ENCODE peak calls at places on chromosomes 6 and 20, in six cellular contexts. W is left lung; I is NCI-H1092; O is stimulated activated CD8-positive, alpha-beta memory T cell treated with anti-CD3 and anti-CD28 coated beads, Interleukin-12 subunit alpha, Interleukin-12 subunit beta, amount 100 ng/mL, for 4 hours; V is epithelial cell of esophagus; A is colonic mucosa. T is an unnamed sample.

GRCh38 chr6:5736016-5736738 is 270.5 kb downstream of the NRN1 start:
- DNase-seq in W (no peak), I (no peak), O (no peak), V (no peak), A (no peak), T (no peak)

GRCh38 chr6:97026298-97026697 is 101.8 kb downstream of the KLHL32 start:
- DNase-seq in W (no peak), I (no peak), O (no peak), V (no peak), A (no peak), T (no peak)

GRCh38 chr6:70396796-70397729 is 16.2 kb upstream of the FAM135A start:
- DNase-seq in W (no peak), I (no peak), O (no peak), V (peak; percentile 93), A (peak; percentile 42), T (peak; percentile 74)

GRCh38 chr6:8658391-8658790 is 223.0 kb upstream of the SLC35B3 start:
- DNase-seq in W (no peak), I (no peak), O (no peak), V (peak; percentile 24), A (no peak), T (no peak)

GRCh38 chr6:49556429-49556837 is 6.0 kb downstream of the C6orf141 start:
- DNase-seq in W (no peak), I (no peak), O (no peak), V (peak; percentile 98), A (peak; percentile 85), T (peak; percentile 55)

GRCh38 chr6:85126448-85127178 is 323.3 kb upstream of the NT5E start:
- DNase-seq in W (no peak), I (no peak), O (no peak), V (peak; percentile 41), A (peak; percentile 33), T (peak; percentile 67)

GRCh38 chr6:306641-307061 is 14.4 kb downstream of the DUSP22 start:
- DNase-seq in W (no peak), I (no peak), O (no peak), V (no peak), A (no peak), T (no peak)

GRCh38 chr20:17712201-17712600 is 12.4 kb downstream of the BANF2 start:
- DNase-seq in W (no peak), I (no peak), O (no peak), V (no peak), A (no peak), T (no peak)

GRCh38 chr6:116016846-116017545 is 43.7 kb downstream of the FRK start:
- DNase-seq in W (no peak), I (peak; percentile 0), O (no peak), V (no peak), A (no peak), T (peak; percentile 34)

GRCh38 chr20:57594092-57594911 is 25.9 kb downstream of the ZBP1 start:
- DNase-seq in W (peak; percentile 89), I (no peak), O (no peak), V (peak; percentile 30), A (no peak), T (peak; percentile 43)

GRCh38 chr20:15811951-15812350 is 761.3 kb downstream of the KIF16B start:
- DNase-seq in W (no peak), I (no peak), O (no peak), V (no peak), A (no peak), T (no peak)

GRCh38 chr6:4908062-4908461 is 95.8 kb downstream of the RPP40 start:
- DNase-seq in W (no peak), I (no peak), O (no peak), V (peak; percentile 15), A (peak; percentile 53), T (no peak)

GRCh38 chr6:36029464-36029863 is 1.9 kb downstream of the MAPK14 start:
- DNase-seq in W (no peak), I (no peak), O (no peak), V (peak; percentile 84), A (no peak), T (peak; percentile 86)

GRCh38 chr6:12196326-12196936 is 93.7 kb upstream of the EDN1 start:
- DNase-seq in W (no peak), I (no peak), O (no peak), V (peak; percentile 51), A (no peak), T (peak; percentile 49)

GRCh38 chr20:21251278-21251677 is 51.9 kb upstream of the XRN2 start:
- DNase-seq in W (no peak), I (no peak), O (no peak), V (peak; percentile 72), A (no peak), T (peak; percentile 3)

GRCh38 chr6:161101517-161101916 is 109.9 kb downstream of the MAP3K4 start:
- DNase-seq in W (no peak), I (no peak), O (no peak), V (no peak), A (no peak), T (peak; percentile 8)

GRCh38 chr6:35318200-35318844 is 20.7 kb downstream of the DEF6 start:
- DNase-seq in W (peak; percentile 89), I (peak; percentile 68), O (no peak), V (peak; percentile 81), A (peak; percentile 94), T (peak; percentile 79)

GRCh38 chr6:24033284-24033683 is 92.7 kb upstream of the NRSN1 start:
- DNase-seq in W (no peak), I (no peak), O (no peak), V (no peak), A (no peak), T (no peak)

GRCh38 chr6:24513602-24514001 is 18.8 kb downstream of the ALDH5A1 start:
- DNase-seq in W (no peak), I (no peak), O (no peak), V (no peak), A (no peak), T (no peak)

GRCh38 chr6:35091353-35092083 is 49.6 kb downstream of the TCP11 start:
- DNase-seq in W (no peak), I (no peak), O (no peak), V (no peak), A (peak; percentile 15), T (no peak)

GRCh38 chr6:89371849-89372505 is 19.5 kb upstream of the UBE2J1 start:
- DNase-seq in W (peak; percentile 92), I (no peak), O (peak; percentile 57), V (peak; percentile 61), A (peak; percentile 76), T (peak; percentile 58)

GRCh38 chr6:33142501-33142900 is 49.8 kb downstream of the COL11A2 start:
- DNase-seq in W (no peak), I (no peak), O (no peak), V (no peak), A (no peak), T (no peak)

GRCh38 chr6:108835218-108835850 is 12.9 kb upstream of the ARMC2 start:
- DNase-seq in W (peak; percentile 94), I (peak; percentile 46), O (peak; percentile 61), V (peak; percentile 84), A (peak; percentile 88), T (peak; percentile 87)